ENCODE peak calls at places on chromosomes 3 and 15, in ten cellular contexts. Y is hepatocyte, M is GM12865, D is mucosa of descending colon, K is left lung, Q is GM12878, X is AG04450, C is testis, R is HCT116, B is tibial nerve. E is an unnamed sample.

GRCh38 chr3:182735672-182736071 is 57.6 kb upstream of the ATP11B start:
- DNase-seq in K (no peak), D (no peak), B (no peak), M (no peak), Y (no peak), X (no peak), Q (no peak), C (no peak), R (no peak), E (peak)

GRCh38 chr3:72320096-72320910 is 527.9 kb downstream of the SHQ1 start:
- DNase-seq in R (no peak), B (no peak), Y (no peak), M (no peak), X (no peak), C (peak), K (no peak), D (no peak), Q (no peak), E (no peak)

GRCh38 chr3:44337253-44337652 is 1.3 kb upstream of the TCAIM start:
- DNase-seq in K (no peak), X (no peak), B (no peak), M (no peak), Q (no peak), Y (peak), D (no peak), C (no peak), R (no peak), E (peak)

GRCh38 chr3:124832782-124833709 is 54.1 kb downstream of the ITGB5 start:
- DNase-seq in M (no peak), K (no peak), C (no peak), B (no peak), D (no peak), Q (no peak), X (peak), Y (no peak), R (no peak), E (peak)

GRCh38 chr3:43995078-43995928 is 246.4 kb upstream of the TOPAZ1 start:
- DNase-seq in K (no peak), Y (peak), M (peak), Q (no peak), C (peak), D (no peak), X (no peak), B (no peak), R (no peak), E (peak)

GRCh38 chr3:79339846-79340245 is 428.0 kb downstream of the ROBO1 start:
- DNase-seq in X (no peak), D (peak), R (no peak), Y (no peak), Q (no peak), C (no peak), M (no peak), B (no peak), K (no peak), E (no peak)

GRCh38 chr15:84715442-84716035 is 400 bp downstream of the SEC11A start:
- DNase-seq in X (no peak), C (peak), M (peak), B (no peak), Y (peak), D (peak), K (peak), Q (no peak), R (no peak), E (peak)

GRCh38 chr3:48820626-48821324 is 26.9 kb downstream of the PRKAR2A start:
- DNase-seq in D (no peak), B (no peak), C (no peak), X (peak), M (no peak), Q (no peak), K (no peak), Y (peak), R (no peak), E (peak)

GRCh38 chr3:120497318-120497717 is 46.5 kb upstream of the FSTL1 start:
- DNase-seq in K (no peak), Y (no peak), C (no peak), B (no peak), Q (no peak), X (peak), D (no peak), M (no peak), R (no peak), E (peak)

GRCh38 chr15:77352932-77353331 is 67.0 kb downstream of the PEAK1 start:
- DNase-seq in K (no peak), X (no peak), Q (no peak), D (no peak), R (no peak), M (no peak), C (no peak), B (no peak), Y (no peak), E (peak)

DNA sequence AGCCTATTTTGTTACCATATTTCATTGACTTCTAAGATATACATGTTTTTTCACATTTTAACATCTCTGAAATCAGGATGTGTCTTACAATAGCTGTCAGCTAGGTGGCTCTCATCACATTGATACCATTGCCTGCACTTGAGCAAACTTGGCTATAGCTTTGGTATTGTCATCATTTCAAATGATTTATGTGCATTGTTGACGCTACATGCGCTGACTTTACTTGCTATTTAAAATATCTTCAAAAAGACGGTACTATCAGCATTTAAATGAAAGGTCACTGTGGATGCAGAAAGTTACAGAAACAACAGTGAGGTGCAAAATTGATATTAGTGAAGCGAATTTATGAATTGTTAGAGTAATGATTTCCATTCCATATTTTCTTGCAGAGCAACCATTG is 54.0 kb upstream of the ABHD2 start:
- DNase-seq in D (no peak), R (peak), B (no peak), X (no peak), Y (no peak), K (no peak), M (peak), Q (no peak), C (no peak), E (peak)
- TF ChIP-seq CTCF in D (no peak), R (peak), B (no peak), X (peak), Y (peak), K (no peak), M (no peak), Q (no peak), C (peak), E (peak)

DNA sequence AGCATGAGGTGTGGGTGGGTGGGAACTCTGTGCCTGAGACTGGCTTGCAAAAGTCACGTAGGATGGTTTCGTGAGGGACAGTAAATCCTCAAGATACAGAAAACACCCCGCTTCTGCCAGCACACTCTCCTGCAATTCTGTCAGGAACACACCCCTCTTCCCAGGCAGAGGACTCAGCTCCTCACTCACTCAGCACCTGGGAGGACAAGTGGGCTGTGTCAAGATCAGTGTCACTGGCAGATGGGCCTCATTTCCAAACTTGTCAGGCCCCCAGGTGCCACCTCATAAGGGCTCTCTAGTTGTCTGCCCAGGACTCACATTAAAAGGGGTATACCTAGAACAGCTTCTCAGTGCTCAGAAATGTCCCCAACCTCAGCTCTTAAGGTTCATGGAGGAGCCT is 58.3 kb downstream of the DAPK2 start:
- DNase-seq in C (no peak), K (no peak), X (no peak), D (no peak), Y (no peak), Q (no peak), R (no peak), B (no peak), M (peak), E (no peak)
- H3K4me3 ChIP-seq in C (no peak), K (no peak), X (no peak), D (no peak), Y (no peak), Q (no peak), R (no peak), B (no peak), M (no peak), E (no peak)

GRCh38 chr15:69466733-69467132 is 14.1 kb downstream of the RPLP1 start:
- DNase-seq in Y (no peak), C (no peak), X (no peak), K (no peak), Q (no peak), D (no peak), B (no peak), M (no peak), R (no peak), E (no peak)

GRCh38 chr15:69469467-69470191 is 17.0 kb downstream of the RPLP1 start:
- DNase-seq in X (no peak), K (no peak), Y (peak), Q (no peak), C (no peak), R (no peak), M (no peak), D (peak), B (no peak), E (no peak)

GRCh38 chr15:69468241-69469121 is 15.9 kb downstream of the RPLP1 start:
- DNase-seq in Y (peak), M (peak), Q (no peak), X (peak), D (peak), C (no peak), K (peak), B (no peak), R (no peak), E (no peak)

GRCh38 chr15:69465253-69465652 is 12.6 kb downstream of the RPLP1 start:
- DNase-seq in C (no peak), D (no peak), Y (no peak), R (no peak), B (no peak), K (no peak), Q (no peak), M (no peak), X (no peak), E (no peak)

GRCh38 chr15:69467636-69468035 is 15.0 kb downstream of the RPLP1 start:
- DNase-seq in Y (peak), X (no peak), C (no peak), B (no peak), M (no peak), K (peak), Q (no peak), R (no peak), D (no peak), E (no peak)
- TF ChIP-seq CTCF in Y (no peak), X (no peak), C (no peak), B (no peak), M (no peak), K (no peak), Q (no peak), R (no peak), D (no peak), E (no peak)

GRCh38 chr3:27326949-27327582 is 42.1 kb downstream of the NEK10 start:
- DNase-seq in M (no peak), D (no peak), X (no peak), Y (no peak), C (no peak), Q (no peak), B (no peak), R (no peak), K (no peak), E (no peak)
- H3K4me3 ChIP-seq in M (no peak), D (no peak), X (no peak), Y (no peak), C (no peak), Q (no peak), B (no peak), R (no peak), K (no peak), E (no peak)

DNA sequence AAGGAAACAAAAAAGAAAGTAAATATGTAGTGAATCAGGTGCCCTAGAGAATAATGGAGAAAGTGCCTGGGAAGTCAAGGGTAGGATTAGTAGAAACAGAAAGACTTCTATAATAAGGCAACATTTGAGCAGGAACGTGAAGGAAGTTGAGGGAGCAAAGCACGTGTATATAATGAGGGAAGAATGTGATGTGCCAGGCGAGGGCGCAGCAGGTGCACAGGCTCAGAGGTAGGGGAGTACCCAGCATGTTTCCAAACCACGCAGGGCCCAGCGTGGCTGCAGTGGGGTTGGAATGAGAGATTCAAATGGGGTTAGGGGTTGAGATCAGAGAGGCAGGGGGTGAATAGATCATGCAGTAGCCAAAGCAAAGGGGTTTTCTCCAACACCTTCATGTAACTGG is 91.9 kb upstream of the VGLL4 start:
- DNase-seq in Y (no peak), M (no peak), K (no peak), B (no peak), D (no peak), Q (no peak), X (no peak), C (no peak), R (no peak), E (no peak)
- TF ChIP-seq CTCF in Y (no peak), M (no peak), K (no peak), B (no peak), D (no peak), Q (no peak), X (no peak), C (no peak), R (peak), E (no peak)

GRCh38 chr15:40104296-40104864 is 4.3 kb downstream of the BMF start:
- DNase-seq in M (no peak), X (no peak), Y (no peak), C (no peak), K (no peak), Q (no peak), B (no peak), R (no peak), D (no peak), E (no peak)
- H3K4me3 ChIP-seq in M (peak), X (no peak), Y (no peak), C (no peak), K (no peak), Q (peak), B (no peak), R (no peak), D (no peak), E (no peak)

DNA sequence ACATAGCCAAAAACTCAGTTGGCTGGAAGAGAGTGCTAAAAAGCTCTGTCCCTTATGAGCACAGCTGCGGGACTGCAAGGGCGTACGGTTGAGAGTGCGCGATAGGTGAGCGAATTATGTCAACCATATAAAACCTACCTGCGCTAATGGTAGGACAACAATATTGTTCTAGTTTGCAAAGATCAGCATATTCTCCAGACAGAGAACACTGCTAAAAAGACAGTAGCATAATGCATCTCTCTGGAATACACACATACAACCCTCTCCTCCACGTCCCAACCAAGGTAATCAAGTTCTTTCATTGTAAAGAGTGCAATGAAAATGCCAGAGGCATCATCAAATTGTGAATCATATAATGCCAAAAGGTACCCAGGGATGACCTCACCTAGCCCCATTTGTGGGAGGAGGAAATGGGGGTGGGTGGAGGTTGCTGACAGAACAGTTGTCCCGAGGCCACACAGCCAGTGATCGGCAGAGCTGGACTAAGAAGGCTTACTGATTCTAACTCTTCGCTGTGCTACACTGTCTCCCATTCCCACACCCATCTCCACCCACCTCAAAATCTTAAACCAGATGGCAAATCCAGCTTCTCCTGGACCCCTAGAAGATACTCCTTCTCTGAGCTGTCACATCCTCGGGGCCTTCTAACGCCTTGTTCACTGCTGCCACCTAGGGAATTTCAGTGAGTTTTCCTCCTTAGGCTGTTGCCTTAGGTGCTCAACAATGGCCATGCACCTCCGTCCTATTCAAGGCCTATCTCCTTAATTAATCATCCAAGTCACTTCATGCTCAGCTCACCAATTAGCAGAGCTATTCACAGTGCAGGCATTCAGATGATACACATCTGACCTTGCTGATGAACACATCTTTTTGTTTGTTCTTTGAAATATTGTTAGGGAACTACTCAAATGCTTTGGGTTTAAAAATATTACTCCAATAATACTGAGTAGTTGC is 60.7 kb downstream of the RPL22L1 start:
- DNase-seq in D (no peak), K (no peak), M (peak), Y (peak), Q (no peak), R (peak), C (peak), X (peak), B (peak), E (peak)
- TF ChIP-seq CTCF in D (peak), K (peak), M (peak), Y (peak), Q (peak), R (peak), C (peak), X (peak), B (peak), E (peak)

DNA sequence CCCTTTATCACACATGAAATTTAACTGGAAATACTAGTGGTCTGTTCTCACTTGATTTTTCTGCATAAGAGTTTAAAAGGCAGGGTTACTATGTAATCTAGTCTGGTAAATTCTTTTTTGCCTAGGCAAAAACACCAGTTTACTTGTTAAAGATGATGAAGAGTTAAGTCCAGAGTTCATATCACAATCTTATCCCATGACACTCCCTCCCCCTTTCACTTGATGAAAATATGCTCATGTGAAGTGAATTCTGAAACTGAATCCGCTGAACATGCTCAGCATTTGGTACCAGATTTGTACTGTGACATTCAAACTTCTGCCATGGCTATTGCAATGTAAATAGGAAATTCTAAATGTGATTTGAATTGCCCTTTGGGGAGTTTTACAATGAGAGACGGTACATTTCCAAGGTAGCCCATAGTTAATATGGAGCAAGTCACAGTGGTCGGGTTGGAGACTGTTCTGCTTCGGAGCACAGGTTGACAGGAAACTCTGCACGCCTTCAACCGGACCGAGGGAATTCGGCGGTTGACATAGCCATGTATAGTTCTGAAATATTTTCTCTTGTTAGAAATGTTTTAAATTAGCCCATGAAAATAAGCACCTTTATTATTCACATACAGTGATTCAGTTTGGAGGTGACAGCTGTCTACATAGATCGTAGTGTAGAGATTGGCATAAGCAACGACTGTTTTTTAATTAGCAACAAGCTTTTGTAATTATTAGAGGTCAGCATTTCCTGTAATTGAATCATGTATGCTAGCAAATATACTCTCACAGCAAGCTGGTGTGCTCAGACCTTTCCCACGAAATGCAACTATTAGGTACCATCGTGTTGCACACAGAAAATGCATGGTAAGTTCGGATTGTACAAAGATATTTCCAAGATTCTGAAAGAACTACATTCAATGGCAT is 768.6 kb upstream of the GOLIM4 start:
- DNase-seq in D (no peak), X (no peak), Y (no peak), B (no peak), C (no peak), R (no peak), Q (no peak), K (no peak), M (no peak), E (no peak)
- H3K4me3 ChIP-seq in D (no peak), X (no peak), Y (no peak), B (no peak), C (no peak), R (no peak), Q (no peak), K (no peak), M (no peak), E (no peak)

E was measured in AG10803.